ENCODE peak calls at places on chromosomes 3 and 15, in six cellular contexts. One of them, this sample, is unnamed.

GRCh38 chr3:35946121-35946856 is 307.0 kb downstream of the ARPP21 start:
- DNase-seq in A549: no peak
- DNase-seq in GM12878: no peak
- DNase-seq in K562: no peak
- DNase-seq in H1: no peak
- DNase-seq in SK-N-SH: no peak
- DNase-seq in this sample: peak

GRCh38 chr3:71693641-71694040 is 31.6 kb downstream of the EIF4E3 start:
- DNase-seq in A549: no peak
- DNase-seq in GM12878: no peak
- DNase-seq in K562: no peak
- DNase-seq in H1: no peak
- DNase-seq in SK-N-SH: no peak
- DNase-seq in this sample: no peak

GRCh38 chr3:171553085-171553484 is 92.9 kb upstream of the TNIK start:
- DNase-seq in A549: no peak
- DNase-seq in GM12878: no peak
- DNase-seq in K562: no peak
- DNase-seq in H1: no peak
- DNase-seq in SK-N-SH: no peak
- DNase-seq in this sample: no peak

GRCh38 chr3:40427045-40427669 is 30.0 kb upstream of the RPL14 start:
- DNase-seq in A549: no peak
- DNase-seq in GM12878: no peak
- DNase-seq in K562: no peak
- DNase-seq in H1: no peak
- DNase-seq in SK-N-SH: no peak
- DNase-seq in this sample: no peak

GRCh38 chr3:80068459-80068858 is 300.7 kb upstream of the ROBO1 start:
- DNase-seq in A549: no peak
- DNase-seq in GM12878: no peak
- DNase-seq in K562: no peak
- DNase-seq in H1: no peak
- DNase-seq in SK-N-SH: no peak
- DNase-seq in this sample: no peak

GRCh38 chr15:92449476-92449875 is 55.8 kb downstream of the ST8SIA2 start:
- DNase-seq in A549: no peak
- DNase-seq in GM12878: no peak
- DNase-seq in K562: no peak
- DNase-seq in H1: no peak
- DNase-seq in SK-N-SH: no peak
- DNase-seq in this sample: no peak

GRCh38 chr3:84136425-84136824 is 822.4 kb upstream of the CADM2 start:
- DNase-seq in A549: no peak
- DNase-seq in GM12878: no peak
- DNase-seq in K562: no peak
- DNase-seq in H1: no peak
- DNase-seq in SK-N-SH: no peak
- DNase-seq in this sample: no peak

GRCh38 chr3:175304437-175304836 is 445.3 kb downstream of the NAALADL2 start:
- DNase-seq in A549: no peak
- DNase-seq in GM12878: no peak
- DNase-seq in K562: no peak
- DNase-seq in H1: no peak
- DNase-seq in SK-N-SH: peak
- DNase-seq in this sample: no peak

GRCh38 chr3:27354588-27355203 is 14.5 kb downstream of the NEK10 start:
- DNase-seq in A549: no peak
- DNase-seq in GM12878: no peak
- DNase-seq in K562: no peak
- DNase-seq in H1: no peak
- DNase-seq in SK-N-SH: no peak
- DNase-seq in this sample: no peak

GRCh38 chr15:69489101-69489571 is 36.5 kb downstream of the RPLP1 start:
- DNase-seq in A549: no peak
- DNase-seq in GM12878: no peak
- DNase-seq in K562: no peak
- DNase-seq in H1: no peak
- DNase-seq in SK-N-SH: no peak
- DNase-seq in this sample: no peak

GRCh38 chr3:139121513-139122220 is 77.0 kb upstream of the PRR23C start:
- DNase-seq in A549: no peak
- DNase-seq in GM12878: no peak
- DNase-seq in K562: no peak
- DNase-seq in H1: no peak
- DNase-seq in SK-N-SH: no peak
- DNase-seq in this sample: peak

GRCh38 chr3:122784436-122784835 is 9.2 kb downstream of the HSPBAP1 start:
- DNase-seq in A549: no peak
- DNase-seq in GM12878: no peak
- DNase-seq in K562: no peak
- DNase-seq in H1: no peak
- DNase-seq in SK-N-SH: no peak
- DNase-seq in this sample: no peak

GRCh38 chr3:122785231-122785630 is 8.4 kb downstream of the HSPBAP1 start:
- DNase-seq in A549: no peak
- DNase-seq in GM12878: no peak
- DNase-seq in K562: no peak
- DNase-seq in H1: no peak
- DNase-seq in SK-N-SH: no peak
- DNase-seq in this sample: no peak

GRCh38 chr3:122787872-122788271 is 5.8 kb downstream of the HSPBAP1 start:
- DNase-seq in A549: no peak
- DNase-seq in GM12878: no peak
- DNase-seq in K562: no peak
- DNase-seq in H1: no peak
- DNase-seq in SK-N-SH: no peak
- DNase-seq in this sample: no peak

GRCh38 chr3:122782804-122783203 is 10.8 kb downstream of the HSPBAP1 start:
- DNase-seq in A549: no peak
- DNase-seq in GM12878: no peak
- DNase-seq in K562: no peak
- DNase-seq in H1: no peak
- DNase-seq in SK-N-SH: no peak
- DNase-seq in this sample: no peak

GRCh38 chr3:122786067-122786466 is 7.6 kb downstream of the HSPBAP1 start:
- DNase-seq in A549: no peak
- DNase-seq in GM12878: no peak
- DNase-seq in K562: no peak
- DNase-seq in H1: no peak
- DNase-seq in SK-N-SH: no peak
- DNase-seq in this sample: peak
- TF ChIP-seq CHD2 in A549: no peak
- TF ChIP-seq CHD2 in GM12878: no peak
- TF ChIP-seq CHD2 in K562: no peak
- TF ChIP-seq CHD2 in H1: no peak
- TF ChIP-seq CHD2 in SK-N-SH: no peak
- TF ChIP-seq CHD2 in this sample: no peak

GRCh38 chr3:48469046-48469915 is 22.7 kb downstream of the ATRIP start:
- DNase-seq in A549: no peak
- DNase-seq in GM12878: no peak
- DNase-seq in K562: no peak
- DNase-seq in H1: no peak
- DNase-seq in SK-N-SH: peak
- DNase-seq in this sample: no peak

GRCh38 chr3:48468329-48468731 is 21.8 kb downstream of the ATRIP start:
- DNase-seq in A549: no peak
- DNase-seq in GM12878: no peak
- DNase-seq in K562: no peak
- DNase-seq in H1: no peak
- DNase-seq in SK-N-SH: peak
- DNase-seq in this sample: peak

GRCh38 chr3:48467473-48468267 is 21.1 kb downstream of the ATRIP start:
- DNase-seq in A549: no peak
- DNase-seq in GM12878: no peak
- DNase-seq in K562: no peak
- DNase-seq in H1: no peak
- DNase-seq in SK-N-SH: no peak
- DNase-seq in this sample: no peak

GRCh38 chr3:48472673-48472922 is 26.1 kb downstream of the ATRIP start:
- DNase-seq in A549: peak
- DNase-seq in GM12878: no peak
- DNase-seq in K562: peak
- DNase-seq in H1: no peak
- DNase-seq in SK-N-SH: peak
- DNase-seq in this sample: no peak

DNA sequence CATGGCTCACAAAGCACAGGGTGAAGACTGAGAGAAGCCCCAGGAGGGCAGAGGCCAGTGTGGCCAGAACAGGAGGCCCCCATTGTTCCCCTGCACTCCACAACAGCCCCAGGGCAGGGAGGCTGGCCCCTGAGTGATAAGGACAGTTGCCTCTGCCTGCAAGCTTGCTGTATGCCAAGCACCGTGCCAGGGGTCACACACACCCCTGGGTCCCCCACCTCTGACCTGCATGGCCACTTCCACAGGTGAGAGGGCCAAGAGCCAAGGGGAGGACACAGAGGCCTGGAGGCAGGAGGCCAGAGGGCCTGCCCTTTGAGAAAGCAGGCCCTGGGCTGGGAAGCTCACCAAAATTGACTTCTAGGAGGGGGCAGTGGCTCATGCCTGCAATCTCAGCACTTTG is 23.7 kb downstream of the ATRIP start:
- DNase-seq in A549: no peak
- DNase-seq in GM12878: no peak
- DNase-seq in K562: no peak
- DNase-seq in H1: no peak
- DNase-seq in SK-N-SH: peak
- DNase-seq in this sample: no peak
- TF ChIP-seq CHD2 in A549: no peak
- TF ChIP-seq CHD2 in GM12878: no peak
- TF ChIP-seq CHD2 in K562: no peak
- TF ChIP-seq CHD2 in H1: no peak
- TF ChIP-seq CHD2 in SK-N-SH: no peak
- TF ChIP-seq CHD2 in this sample: no peak

GRCh38 chr15:38698215-38698614 is 133.6 kb upstream of the RASGRP1 start:
- DNase-seq in A549: no peak
- DNase-seq in GM12878: no peak
- DNase-seq in K562: no peak
- DNase-seq in H1: no peak
- DNase-seq in SK-N-SH: no peak
- DNase-seq in this sample: no peak

GRCh38 chr15:38696790-38697495 is 132.3 kb upstream of the RASGRP1 start:
- DNase-seq in A549: no peak
- DNase-seq in GM12878: no peak
- DNase-seq in K562: no peak
- DNase-seq in H1: no peak
- DNase-seq in SK-N-SH: no peak
- DNase-seq in this sample: no peak

GRCh38 chr15:38701134-38701533 is 136.5 kb upstream of the RASGRP1 start:
- DNase-seq in A549: no peak
- DNase-seq in GM12878: no peak
- DNase-seq in K562: no peak
- DNase-seq in H1: no peak
- DNase-seq in SK-N-SH: no peak
- DNase-seq in this sample: no peak

GRCh38 chr15:38702178-38702912 is 137.7 kb upstream of the RASGRP1 start:
- DNase-seq in A549: no peak
- DNase-seq in GM12878: no peak
- DNase-seq in K562: no peak
- DNase-seq in H1: no peak
- DNase-seq in SK-N-SH: peak
- DNase-seq in this sample: peak

GRCh38 chr15:38699633-38700230 is 135.1 kb upstream of the RASGRP1 start:
- DNase-seq in A549: peak
- DNase-seq in GM12878: no peak
- DNase-seq in K562: peak
- DNase-seq in H1: peak
- DNase-seq in SK-N-SH: peak
- DNase-seq in this sample: peak
- TF ChIP-seq CHD2 in A549: no peak
- TF ChIP-seq CHD2 in GM12878: no peak
- TF ChIP-seq CHD2 in K562: no peak
- TF ChIP-seq CHD2 in H1: no peak
- TF ChIP-seq CHD2 in SK-N-SH: no peak
- TF ChIP-seq CHD2 in this sample: no peak

DNA sequence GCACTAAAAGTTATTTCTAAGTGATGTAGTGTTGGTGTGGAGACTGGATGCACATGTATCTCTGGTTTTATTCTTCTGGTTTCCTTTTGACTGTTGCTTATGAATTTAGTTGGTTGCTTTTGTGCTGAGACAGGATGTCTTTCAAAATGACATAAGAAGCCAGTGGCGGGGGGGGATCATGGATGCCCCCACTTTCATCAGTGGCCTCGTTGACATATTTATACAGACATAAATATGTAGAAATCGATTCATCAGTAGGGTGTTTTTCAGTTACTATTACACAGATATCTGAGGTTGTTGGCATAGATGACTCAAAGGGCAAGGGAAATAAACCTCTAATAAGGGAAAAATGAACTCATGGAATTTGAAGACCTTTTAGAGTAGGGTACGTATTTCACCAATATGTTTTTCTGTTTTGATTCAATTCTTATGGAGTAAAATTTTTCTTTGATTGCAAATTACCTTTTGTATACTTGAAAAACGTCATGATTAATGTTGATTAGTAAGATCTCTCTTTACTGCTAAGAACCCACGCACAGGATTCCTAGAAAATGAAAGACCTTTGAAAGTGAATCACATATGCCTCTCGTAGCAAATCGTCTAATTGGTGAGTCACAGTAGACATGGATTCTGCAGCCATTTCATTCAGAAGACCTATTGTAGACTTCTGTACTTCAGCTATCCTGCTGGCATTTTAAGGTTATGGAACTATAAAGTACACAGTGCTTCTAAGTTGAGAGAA is 97.4 kb upstream of the RBMS3 start:
- DNase-seq in A549: no peak
- DNase-seq in GM12878: no peak
- DNase-seq in K562: no peak
- DNase-seq in H1: no peak
- DNase-seq in SK-N-SH: no peak
- DNase-seq in this sample: no peak
- TF ChIP-seq CHD2 in A549: no peak
- TF ChIP-seq CHD2 in GM12878: no peak
- TF ChIP-seq CHD2 in K562: no peak
- TF ChIP-seq CHD2 in H1: no peak
- TF ChIP-seq CHD2 in SK-N-SH: no peak
- TF ChIP-seq CHD2 in this sample: no peak

GRCh38 chr15:67066041-67067021 is 929 bp downstream of the SMAD3 start:
- DNase-seq in A549: no peak
- DNase-seq in GM12878: no peak
- DNase-seq in K562: peak
- DNase-seq in H1: no peak
- DNase-seq in SK-N-SH: peak
- DNase-seq in this sample: no peak
- TF ChIP-seq CHD2 in A549: no peak
- TF ChIP-seq CHD2 in GM12878: no peak
- TF ChIP-seq CHD2 in K562: no peak
- TF ChIP-seq CHD2 in H1: no peak
- TF ChIP-seq CHD2 in SK-N-SH: no peak
- TF ChIP-seq CHD2 in this sample: no peak

GRCh38 chr15:58396181-58396580 is 35.6 kb upstream of the LIPC start:
- DNase-seq in A549: no peak
- DNase-seq in GM12878: no peak
- DNase-seq in K562: no peak
- DNase-seq in H1: no peak
- DNase-seq in SK-N-SH: no peak
- DNase-seq in this sample: no peak
- TF ChIP-seq CHD2 in A549: no peak
- TF ChIP-seq CHD2 in GM12878: no peak
- TF ChIP-seq CHD2 in K562: no peak
- TF ChIP-seq CHD2 in H1: no peak
- TF ChIP-seq CHD2 in SK-N-SH: no peak
- TF ChIP-seq CHD2 in this sample: no peak